ENCODE peak calls at places on chromosome 1, in five cellular contexts. J is GM12865, S is upper lobe of right lung, V is epithelial cell of esophagus, Z is tibial artery. T is an unnamed sample.

GRCh38 chr1:86765073-86765472 is 60.7 kb downstream of the SH3GLB1 start:
- DNase-seq in V (no peak), Z (no peak), J (no peak), S (no peak), T (no peak)

GRCh38 chr1:206470692-206471414 is 577 bp downstream of the IKBKE start:
- DNase-seq in Z (no peak), S (peak), V (peak), J (peak), T (no peak)

GRCh38 chr1:20211511-20211931 is 25.2 kb upstream of the PLA2G2C start:
- DNase-seq in Z (no peak), S (no peak), J (no peak), V (peak), T (no peak)

GRCh38 chr1:43414634-43415223 is 25.0 kb downstream of the SZT2 start:
- DNase-seq in S (no peak), Z (no peak), J (peak), V (peak), T (no peak)

GRCh38 chr1:107262472-107263286 is 121.8 kb downstream of the NTNG1 start:
- DNase-seq in J (no peak), Z (no peak), V (peak), S (no peak), T (no peak)

GRCh38 chr1:172002725-172003345 is 161.5 kb downstream of the DNM3 start:
- DNase-seq in V (peak), J (peak), Z (no peak), S (no peak), T (peak)

GRCh38 chr1:231799363-231799986 is 172.9 kb downstream of the DISC1 start:
- DNase-seq in Z (no peak), S (no peak), J (no peak), V (no peak), T (no peak)

GRCh38 chr1:90802622-90803021 is 85.5 kb upstream of the BARHL2 start:
- DNase-seq in S (no peak), V (no peak), Z (no peak), J (no peak), T (no peak)

GRCh38 chr1:26697978-26698849 is 2.4 kb downstream of the ARID1A start:
- DNase-seq in S (peak), J (peak), Z (no peak), V (peak), T (peak)

GRCh38 chr1:916173-917075 is 7.3 kb upstream of the SAMD11 start:
- DNase-seq in Z (no peak), S (peak), J (no peak), V (no peak), T (no peak)

GRCh38 chr1:95084317-95085176 is 11.8 kb upstream of the ALG14 start:
- DNase-seq in Z (no peak), V (peak), J (peak), S (no peak), T (peak)

GRCh38 chr1:219119839-219120238 is 53.8 kb upstream of the LYPLAL1 start:
- DNase-seq in S (no peak), V (peak), Z (no peak), J (no peak), T (no peak)

GRCh38 chr1:199167460-199167859 is 528.6 kb downstream of the PTPRC start:
- DNase-seq in Z (no peak), V (no peak), J (no peak), S (no peak), T (no peak)

DNA sequence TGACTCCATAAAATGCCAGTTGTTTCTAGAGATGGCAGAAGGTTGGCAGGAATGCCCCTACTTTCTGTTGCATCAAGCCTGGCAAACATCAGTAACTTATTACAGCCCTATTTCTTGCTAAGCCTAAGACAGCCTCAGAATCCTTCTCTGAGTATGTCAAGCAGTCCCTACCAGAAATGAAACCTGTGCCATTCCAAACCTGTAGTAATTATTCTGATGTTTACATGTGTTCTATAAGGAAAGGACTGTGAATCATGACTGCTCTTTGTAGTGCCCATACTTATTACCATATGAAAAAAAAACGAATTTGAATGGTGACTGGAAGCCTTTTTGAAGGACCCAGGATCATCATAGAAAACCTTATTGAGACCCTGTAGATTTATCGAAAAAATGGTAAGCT is 5.4 kb downstream of the CDCA8 start:
- DNase-seq in Z (no peak), J (no peak), V (no peak), S (no peak), T (no peak)
- H3K4me3 ChIP-seq in Z (no peak), J (no peak), V (no peak), S (no peak), T (no peak)

GRCh38 chr1:212701910-212702309 is 2.3 kb upstream of the BATF3 start:
- DNase-seq in V (no peak), J (no peak), Z (no peak), S (no peak), T (no peak)

GRCh38 chr1:212702672-212703071 is 3.0 kb upstream of the BATF3 start:
- DNase-seq in S (no peak), J (no peak), Z (no peak), V (no peak), T (no peak)

GRCh38 chr1:212700597-212700891 is 904 bp upstream of the BATF3 start:
- DNase-seq in S (no peak), J (no peak), V (no peak), Z (no peak), T (no peak)

GRCh38 chr1:212699839-212700596 is at the start of gene BATF3:
- DNase-seq in V (no peak), Z (peak), J (peak), S (peak), T (no peak)

DNA sequence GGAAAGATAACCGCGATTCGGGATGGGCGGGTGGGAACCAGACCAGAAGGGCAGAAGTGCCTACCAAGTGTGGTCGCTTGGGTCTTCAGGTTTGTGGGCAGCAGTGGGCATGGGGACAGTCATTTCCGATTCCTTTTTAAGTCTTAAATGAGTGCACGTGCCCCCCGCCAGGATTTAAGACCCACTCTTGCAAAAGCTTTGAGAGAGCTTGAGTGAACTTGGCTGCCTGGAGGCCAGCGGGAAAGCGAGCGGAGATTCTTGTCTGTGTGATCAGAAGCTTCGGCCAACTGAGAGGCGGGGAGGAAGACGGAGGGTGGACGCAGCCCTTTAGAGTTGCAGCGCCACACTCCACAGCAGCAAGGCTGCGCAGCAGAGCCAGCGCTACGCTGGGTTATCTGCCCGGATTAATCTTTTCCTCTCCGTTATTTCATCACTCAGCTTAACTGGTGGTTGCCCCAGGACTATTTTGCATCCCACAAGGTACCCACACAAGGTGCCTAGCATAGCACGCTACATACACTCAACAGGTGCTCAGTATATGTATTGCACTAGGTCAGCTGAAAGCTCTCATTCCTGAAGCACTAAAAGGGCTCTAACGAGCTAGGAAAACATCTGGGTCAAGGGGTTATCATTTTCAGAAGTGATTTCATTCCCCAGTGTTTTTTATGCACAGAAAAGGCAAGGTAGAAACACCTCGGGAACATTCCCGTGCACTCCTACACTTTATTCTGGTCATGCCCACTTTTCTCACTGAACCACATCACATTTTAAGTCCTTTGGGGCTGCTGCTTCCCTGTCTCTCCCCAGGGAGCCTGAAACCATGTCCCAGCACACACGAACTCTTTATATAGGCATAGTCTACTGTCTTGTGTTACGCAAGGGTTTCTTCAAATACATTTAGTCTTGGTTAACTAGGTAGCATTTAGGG is 1.5 kb upstream of the BATF3 start:
- DNase-seq in Z (peak), S (peak), J (peak), V (peak), T (no peak)
- TF ChIP-seq CTCF in Z (no peak), S (peak), J (no peak), V (no peak), T (peak)

GRCh38 chr1:108893141-108893530 is 16.4 kb downstream of the GPSM2 start:
- DNase-seq in S (no peak), V (peak), J (no peak), Z (no peak), T (no peak)

GRCh38 chr1:108889706-108890105 is 12.9 kb downstream of the GPSM2 start:
- DNase-seq in V (no peak), S (no peak), Z (no peak), J (no peak), T (no peak)

GRCh38 chr1:108897865-108898720 is 21.3 kb downstream of the GPSM2 start:
- DNase-seq in V (peak), J (peak), Z (no peak), S (no peak), T (peak)

GRCh38 chr1:108896160-108897150 is 19.7 kb downstream of the GPSM2 start:
- DNase-seq in Z (no peak), J (no peak), V (no peak), S (no peak), T (no peak)

DNA sequence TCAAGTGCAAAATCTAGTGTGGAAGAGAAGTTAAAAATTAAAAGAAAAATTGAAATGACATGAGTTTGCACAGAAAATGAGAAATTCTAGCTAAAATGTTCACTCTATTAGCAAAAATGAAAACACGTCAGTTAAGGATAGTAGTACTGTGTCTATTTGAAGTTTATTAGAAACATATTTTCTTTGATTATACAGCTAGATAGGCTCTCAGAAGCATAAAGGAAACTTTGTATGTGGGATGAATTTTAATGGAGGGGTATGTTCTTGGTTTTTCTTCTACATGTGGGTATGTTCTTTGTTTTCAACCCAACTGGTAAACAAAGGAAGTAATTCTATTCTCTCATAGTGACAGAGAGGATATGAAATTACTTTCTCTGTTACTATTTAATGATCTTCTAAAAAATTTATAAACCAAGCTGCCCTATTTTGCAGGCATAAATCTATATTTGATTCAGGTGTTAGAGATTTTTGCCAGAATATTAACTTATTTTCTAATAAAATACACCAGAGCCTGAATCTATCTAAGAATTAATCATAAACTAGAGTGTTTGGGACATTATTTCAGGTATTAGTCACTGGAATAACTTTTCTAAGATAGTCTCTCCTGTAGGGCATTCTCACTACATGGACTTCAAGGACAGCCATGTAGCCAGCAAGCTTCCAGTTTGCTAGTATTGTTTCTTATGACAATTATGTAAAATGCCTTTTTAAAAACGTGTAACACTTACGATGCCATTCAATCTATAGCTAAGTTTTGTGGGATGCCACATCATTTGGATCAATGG is 15.8 kb downstream of the GPSM2 start:
- DNase-seq in Z (no peak), V (no peak), S (no peak), J (no peak), T (no peak)
- H3K4me3 ChIP-seq in Z (no peak), V (no peak), S (no peak), J (no peak), T (no peak)

DNA sequence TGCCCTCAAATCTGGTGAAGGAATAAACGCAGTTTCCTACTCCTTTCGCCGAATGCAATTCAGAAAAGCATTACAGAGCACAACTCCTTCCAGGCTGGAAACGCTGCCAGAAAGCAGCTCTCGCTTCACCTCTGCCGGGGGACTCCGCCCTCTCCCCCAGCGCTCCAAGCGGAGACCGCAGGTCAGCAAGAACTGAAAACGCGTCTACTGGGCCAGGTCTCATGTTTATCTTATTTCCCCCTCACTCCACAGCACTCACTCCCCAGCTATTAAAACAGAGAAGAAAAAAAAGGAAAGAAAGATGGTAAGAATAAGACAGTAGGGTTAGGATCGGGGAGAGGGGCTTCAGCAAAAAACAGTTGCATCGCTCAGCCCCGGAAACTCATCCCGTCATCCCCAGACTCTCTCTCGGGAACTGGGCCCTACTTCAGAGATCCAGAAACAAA is 833 bp upstream of the RCOR3 start:
- DNase-seq in S (peak), V (peak), J (peak), Z (peak), T (peak)
- TF ChIP-seq CTCF in S (no peak), V (peak), J (peak), Z (no peak), T (no peak)

GRCh38 chr1:110494522-110495406 is 24.2 kb downstream of the KCNA10 start:
- DNase-seq in S (no peak), V (peak), J (no peak), Z (no peak), T (no peak)

GRCh38 chr1:110493059-110493458 is 25.9 kb downstream of the KCNA10 start:
- DNase-seq in V (no peak), Z (no peak), J (no peak), S (no peak), T (no peak)

GRCh38 chr1:110492573-110492972 is 26.4 kb downstream of the KCNA10 start:
- DNase-seq in S (no peak), V (no peak), J (no peak), Z (no peak), T (no peak)

GRCh38 chr1:110495926-110496600 is 22.9 kb downstream of the KCNA10 start:
- DNase-seq in Z (no peak), S (no peak), J (peak), V (peak), T (peak)

GRCh38 chr1:110494036-110494435 is 24.9 kb downstream of the KCNA10 start:
- DNase-seq in J (no peak), V (no peak), Z (no peak), S (no peak), T (no peak)
- H3K4me3 ChIP-seq in J (no peak), V (no peak), Z (no peak), S (no peak), T (no peak)

GRCh38 chr1:226829105-226829504 is 41.3 kb upstream of the PSEN2 start:
- DNase-seq in V (no peak), Z (no peak), S (no peak), J (no peak), T (no peak)
- TF ChIP-seq CTCF in V (no peak), Z (no peak), S (no peak), J (no peak), T (no peak)

GRCh38 chr1:8318436-8318835 is 522 bp downstream of the SLC45A1 start:
- DNase-seq in Z (no peak), V (no peak), J (no peak), S (no peak), T (no peak)
- H3K4me3 ChIP-seq in Z (peak), V (peak), J (no peak), S (peak), T (peak)

T was measured in LNCaP clone FGC.